ENCODE peak calls at places on chromosomes 4 and X, in five cellular contexts. Y is tibial nerve, S is PC-9, A is colonic mucosa, V is spleen. Z is an unnamed sample.
A peak's percentile ranks its signal among the peaks of the same experiment; 100 is the strongest.

GRCh38 chrX:7444967-7445366 is 297.0 kb upstream of the PUDP start:
- DNase-seq in Y (no peak), S (peak; percentile 1), A (no peak), V (no peak), Z (no peak)

GRCh38 chr4:186724861-186725419 is 1.3 kb upstream of the FAT1 start:
- DNase-seq in Y (peak; percentile 29), S (peak; percentile 11), A (peak; percentile 46), V (no peak), Z (no peak)

GRCh38 chrX:148573119-148573518 is 72.7 kb downstream of the AFF2 start:
- DNase-seq in Y (no peak), S (no peak), A (no peak), V (no peak), Z (no peak)

GRCh38 chrX:130120321-130120731 is 10.0 kb upstream of the ELF4 start:
- DNase-seq in Y (no peak), S (no peak), A (no peak), V (no peak), Z (no peak)

GRCh38 chr4:38320349-38320707 is 343.7 kb upstream of the KLF3 start:
- DNase-seq in Y (no peak), S (no peak), A (no peak), V (no peak), Z (no peak)

GRCh38 chr4:169756971-169757574 is 671 bp downstream of the HPF1 start:
- DNase-seq in Y (no peak), S (no peak), A (no peak), V (no peak), Z (no peak)

GRCh38 chr4:86670739-86671138 is 76.6 kb downstream of the PTPN13 start:
- DNase-seq in Y (no peak), S (no peak), A (no peak), V (no peak), Z (no peak)

GRCh38 chrX:107714196-107714811 is 61.3 kb downstream of the TSC22D3 start:
- DNase-seq in Y (no peak), S (no peak), A (no peak), V (peak; percentile 71), Z (no peak)

GRCh38 chrX:120200851-120201250 is 42.4 kb downstream of the RHOXF2 start:
- DNase-seq in Y (no peak), S (no peak), A (no peak), V (no peak), Z (no peak)

GRCh38 chr4:123121241-123121907 is 199.0 kb upstream of the NUDT6 start:
- DNase-seq in Y (no peak), S (no peak), A (no peak), V (no peak), Z (peak; percentile 28)

GRCh38 chrX:40260123-40260751 is 162.5 kb upstream of the BCOR start:
- DNase-seq in Y (no peak), S (no peak), A (no peak), V (peak; percentile 67), Z (no peak)

GRCh38 chrX:140432328-140433025 is 72.4 kb downstream of the SOX3 start:
- DNase-seq in Y (no peak), S (no peak), A (no peak), V (no peak), Z (no peak)

GRCh38 chr4:98203406-98204235 is 57.6 kb upstream of the RAP1GDS1 start:
- DNase-seq in Y (no peak), S (no peak), A (no peak), V (no peak), Z (no peak)

GRCh38 chr4:2847297-2847871 is 3.7 kb downstream of the ADD1 start:
- DNase-seq in Y (no peak), S (no peak), A (no peak), V (peak; percentile 59), Z (no peak)

GRCh38 chr4:168859888-168860694 is 150.0 kb downstream of the CBR4 start:
- DNase-seq in Y (no peak), S (no peak), A (no peak), V (no peak), Z (no peak)

GRCh38 chr4:142404191-142404611 is 441.9 kb downstream of the INPP4B start:
- DNase-seq in Y (no peak), S (no peak), A (no peak), V (no peak), Z (no peak)

GRCh38 chrX:56783450-56783831 is 54.4 kb downstream of the NBDY start:
- DNase-seq in Y (no peak), S (no peak), A (peak; percentile 87), V (peak; percentile 91), Z (no peak)

GRCh38 chrX:97498093-97498492 is 614.4 kb downstream of the RPA4 start:
- DNase-seq in Y (no peak), S (no peak), A (no peak), V (no peak), Z (no peak)

GRCh38 chr4:151091047-151091446 is 8.4 kb upstream of the RPS3A start:
- DNase-seq in Y (no peak), S (no peak), A (no peak), V (no peak), Z (no peak)

GRCh38 chrX:48083212-48083611 is 11.8 kb upstream of the ZNF630 start:
- DNase-seq in Y (peak; percentile 31), S (peak; percentile 18), A (peak; percentile 47), V (no peak), Z (no peak)

GRCh38 chr4:161803171-161803570 is 360.6 kb downstream of the FSTL5 start:
- DNase-seq in Y (no peak), S (no peak), A (no peak), V (no peak), Z (no peak)

GRCh38 chr4:118981839-118982381 is 93.3 kb downstream of the SYNPO2 start:
- DNase-seq in Y (peak; percentile 76), S (peak; percentile 29), A (peak; percentile 69), V (no peak), Z (no peak)

GRCh38 chrX:112670964-112671363 is 8.8 kb downstream of the LHFPL1 start:
- DNase-seq in Y (no peak), S (no peak), A (no peak), V (no peak), Z (no peak)

GRCh38 chr4:4437798-4438470 is 51.0 kb downstream of the NSG1 start:
- DNase-seq in Y (no peak), S (no peak), A (no peak), V (no peak), Z (no peak)

GRCh38 chr4:4432341-4433125 is 45.6 kb downstream of the NSG1 start:
- DNase-seq in Y (no peak), S (no peak), A (no peak), V (no peak), Z (no peak)

GRCh38 chr4:4436244-4436823 is 49.4 kb downstream of the NSG1 start:
- DNase-seq in Y (no peak), S (no peak), A (no peak), V (no peak), Z (no peak)

GRCh38 chr4:4430492-4431195 is 43.7 kb downstream of the NSG1 start:
- DNase-seq in Y (no peak), S (peak; percentile 17), A (peak; percentile 29), V (no peak), Z (no peak)

GRCh38 chr4:4433941-4434340 is 47.0 kb downstream of the NSG1 start:
- DNase-seq in Y (no peak), S (no peak), A (no peak), V (no peak), Z (no peak)
- H3K9me3 ChIP-seq in Y (no peaks in the 10 kb centered on the region), S (no peaks in the 10 kb centered on the region), A (no peaks in the 10 kb centered on the region), V (no peaks in the 10 kb centered on the region), Z (no peaks in the 10 kb centered on the region)

DNA sequence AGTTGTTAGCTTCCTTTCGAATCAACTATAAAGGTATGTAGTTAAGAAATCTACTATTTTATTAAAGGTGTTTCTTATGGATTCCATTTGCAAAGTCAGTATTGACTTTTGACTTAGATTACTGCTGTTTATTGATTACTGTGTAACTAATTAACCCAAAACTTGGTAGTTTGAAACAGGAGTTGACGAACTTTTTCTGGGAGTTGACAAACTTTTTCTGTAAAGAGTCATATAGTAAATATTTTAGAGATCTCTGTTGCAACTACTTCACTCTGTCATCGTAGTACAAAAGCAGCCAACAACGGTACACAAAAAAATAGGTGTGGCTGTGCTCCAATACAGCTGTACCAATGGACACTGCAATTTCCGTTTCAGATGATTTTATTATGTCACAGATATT is 30.2 kb downstream of the AGA start:
- DNase-seq in Y (no peak), S (no peak), A (no peak), V (no peak), Z (no peak)
- H3K27ac ChIP-seq in Y (no peak overlapping the region), S (no peak overlapping the region), A (no peak overlapping the region), V (no peak overlapping the region), Z (no peak overlapping the region)

GRCh38 chrX:146363919-146364318 is 445.7 kb upstream of the CXorf51B start:
- DNase-seq in Y (no peak), S (no peak), A (no peak), V (no peak), Z (no peak)
- H3K9me3 ChIP-seq in Y (no peaks in the 10 kb centered on the region), S (no peaks in the 10 kb centered on the region), A (no peaks in the 10 kb centered on the region), V (no peaks in the 10 kb centered on the region), Z (no peaks in the 10 kb centered on the region)

GRCh38 chrX:78934866-78935265 is 10.3 kb upstream of the P2RY10 start:
- DNase-seq in Y (no peak), S (no peak), A (no peak), V (peak; percentile 64), Z (no peak)
- H3K27ac ChIP-seq in Y (no peak overlapping the region), S (no peak overlapping the region), A (no peak overlapping the region), V (no peak overlapping the region), Z (no peak overlapping the region)

GRCh38 chrX:145506225-145506624 is 258.9 kb downstream of the SPANXN1 start:
- DNase-seq in Y (no peak), S (no peak), A (no peak), V (no peak), Z (no peak)
- H3K9me3 ChIP-seq in Y (no peaks in the 10 kb centered on the region), S (no peaks in the 10 kb centered on the region), A (no peaks in the 10 kb centered on the region), V (peaks cover 7% of the 10 kb centered on the region), Z (no peaks in the 10 kb centered on the region)

DNA sequence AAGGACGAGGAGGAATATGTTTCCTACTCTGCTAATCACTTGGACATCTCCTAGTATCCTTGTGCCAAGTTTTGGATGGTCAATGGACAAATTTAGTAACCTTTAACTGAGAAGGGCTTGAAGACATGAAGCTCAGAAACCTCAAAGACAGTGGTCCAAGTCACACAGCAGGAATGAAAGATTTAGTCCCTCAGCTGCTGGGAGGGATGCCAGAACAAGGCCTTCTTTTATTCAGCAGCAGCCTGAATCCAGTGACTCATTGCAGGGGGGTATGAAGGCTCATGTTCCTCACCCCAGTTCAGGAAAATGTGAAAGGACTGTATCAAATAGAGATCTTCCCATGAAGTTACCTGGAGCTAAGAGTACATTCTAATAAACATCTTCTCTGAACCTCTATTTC is 214.9 kb upstream of the UGT8 start:
- DNase-seq in Y (no peak), S (no peak), A (no peak), V (no peak), Z (no peak)
- H3K27ac ChIP-seq in Y (no peak overlapping the region), S (no peak overlapping the region), A (no peak overlapping the region), V (no peak overlapping the region), Z (no peak overlapping the region)

GRCh38 chr4:4812145-4812782 is 47.2 kb upstream of the MSX1 start:
- DNase-seq in Y (no peak), S (no peak), A (no peak), V (no peak), Z (no peak)
- H3K9me3 ChIP-seq in Y (no peaks in the 10 kb centered on the region), S (no peaks in the 10 kb centered on the region), A (no peaks in the 10 kb centered on the region), V (peaks cover 32% of the 10 kb centered on the region), Z (no peaks in the 10 kb centered on the region)

DNA sequence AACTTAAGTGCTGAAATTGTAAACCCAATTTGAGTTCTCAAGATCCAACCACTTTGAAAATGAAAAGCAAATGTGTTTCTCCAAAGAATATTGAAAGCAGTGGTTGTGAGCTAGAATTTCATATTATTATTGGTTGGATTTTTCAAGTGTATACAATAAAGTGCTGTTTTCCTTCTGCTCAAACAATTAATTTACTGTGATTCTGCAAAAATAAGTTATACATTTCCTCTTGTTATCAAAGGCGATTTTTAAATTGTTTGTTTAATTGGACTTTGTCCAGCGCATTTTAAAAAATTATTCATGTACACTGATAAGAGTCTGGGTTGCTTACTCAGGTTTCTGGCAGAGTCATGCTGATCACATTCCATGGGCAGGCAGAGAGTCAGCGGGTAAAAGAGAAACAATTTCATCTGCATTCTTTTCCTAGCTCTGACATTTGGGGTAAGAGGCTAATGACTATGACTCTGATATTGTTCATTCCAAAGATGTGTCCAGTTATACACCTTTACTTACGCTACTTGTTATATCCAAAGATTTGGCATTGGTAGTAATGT is 8.9 kb downstream of the FAT4 start:
- DNase-seq in Y (no peak), S (peak; percentile 33), A (no peak), V (no peak), Z (no peak)
- H3K27ac ChIP-seq in Y (no peak overlapping the region), S (no peak overlapping the region), A (no peak overlapping the region), V (peak overlapping the region; percentile 68), Z (peak overlapping the region; percentile 74)